ENCODE peak calls at places on chromosome 5, in four cellular contexts. L is spleen, F is A549, Y is heart left ventricle. I is an unnamed sample.

GRCh38 chr5:169762338-169763095 is 125.4 kb downstream of the DOCK2 start:
- DNase-seq in Y (no peak), L (no peak), F (no peak), I (no peak)

GRCh38 chr5:169913479-169913878 is 66.8 kb downstream of the INSYN2B start:
- DNase-seq in Y (no peak), F (no peak), L (no peak), I (no peak)

GRCh38 chr5:126124706-126125345 is 298.4 kb upstream of the GRAMD2B start:
- DNase-seq in F (peak; percentile 1), L (no peak), Y (no peak), I (no peak)

GRCh38 chr5:139374909-139375308 is 8.2 kb downstream of the SLC23A1 start:
- DNase-seq in L (peak; percentile 29), F (no peak), Y (no peak), I (no peak)

GRCh38 chr5:5198815-5199214 is 58.7 kb downstream of the ADAMTS16 start:
- DNase-seq in F (no peak), L (no peak), Y (no peak), I (no peak)

GRCh38 chr5:178994580-178995340 is at the start of gene GRM6:
- DNase-seq in Y (no peak), F (no peak), L (no peak), I (no peak)

GRCh38 chr5:160398806-160399205 is 1.0 kb downstream of the FAM200C start:
- DNase-seq in L (no peak), F (no peak), Y (no peak), I (no peak)

GRCh38 chr5:142295084-142295758 is 29.6 kb downstream of the SPRY4 start:
- DNase-seq in L (no peak), F (no peak), Y (peak; percentile 63), I (no peak)

GRCh38 chr5:135761746-135762145 is 72.7 kb upstream of the SLC25A48 start:
- DNase-seq in F (no peak), L (no peak), Y (no peak), I (no peak)

GRCh38 chr5:53481887-53482716 is 1.7 kb downstream of the FST start:
- DNase-seq in F (peak; percentile 66), L (peak; percentile 89), Y (peak; percentile 74), I (peak; percentile 57)

GRCh38 chr5:180104131-180104530 is 32.6 kb upstream of the RNF130 start:
- DNase-seq in F (no peak), Y (no peak), L (peak; percentile 18), I (no peak)

GRCh38 chr5:35857606-35858205 is 1.0 kb downstream of the IL7R start:
- DNase-seq in F (no peak), L (no peak), Y (no peak), I (no peak)

GRCh38 chr5:113612060-113612496 is 98.6 kb downstream of the YTHDC2 start:
- DNase-seq in Y (no peak), L (no peak), F (peak; percentile 41), I (no peak)

GRCh38 chr5:180119031-180119885 is 47.7 kb upstream of the RNF130 start:
- DNase-seq in L (peak; percentile 55), F (no peak), Y (no peak), I (no peak)

GRCh38 chr5:96809898-96810297 is 2.2 kb upstream of the ERAP1 start:
- DNase-seq in L (no peak), F (no peak), Y (peak; percentile 27), I (no peak)

DNA sequence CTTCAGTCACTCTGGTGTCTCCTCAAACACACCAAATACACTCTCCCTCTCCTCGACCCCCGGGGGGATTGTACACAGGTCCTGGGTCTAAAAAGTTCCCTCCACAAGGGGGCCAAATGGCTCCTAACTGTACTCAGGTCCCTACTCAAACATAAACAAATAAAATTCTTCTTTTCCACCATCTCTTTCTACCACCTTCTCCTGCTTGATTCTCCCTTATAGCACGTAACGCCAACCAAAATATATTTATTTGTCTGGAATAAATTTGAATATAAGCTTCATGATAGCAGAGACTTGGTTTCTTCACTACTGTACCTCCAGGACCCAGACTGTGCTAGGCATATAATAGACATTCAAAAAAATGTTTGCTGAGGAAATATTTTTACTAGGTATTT is 21.4 kb downstream of the ZNF608 start:
- DNase-seq in Y (no peak), L (no peak), F (no peak), I (no peak)
- TF ChIP-seq CTCF in Y (no peak), L (no peak), F (no peak), I (no peak)

DNA sequence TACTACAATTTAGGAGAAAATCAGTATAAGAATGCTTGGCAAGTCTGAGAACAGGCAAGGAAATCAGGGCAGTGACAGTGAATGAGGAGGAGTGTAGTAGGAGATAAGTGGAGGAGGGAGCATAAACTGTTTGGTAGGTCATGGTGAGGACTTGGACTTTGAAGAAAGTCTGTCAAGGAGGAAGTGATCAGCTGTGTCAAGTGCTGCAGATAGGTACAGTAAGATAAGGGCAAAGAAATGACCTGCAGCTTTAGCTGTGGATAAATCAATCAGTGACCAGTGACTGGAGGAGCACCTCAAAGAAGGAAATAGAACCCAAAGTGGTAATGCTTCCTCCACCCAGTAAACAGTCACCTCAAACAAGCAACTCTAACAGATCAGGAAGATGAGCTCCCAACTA is 106.3 kb downstream of the RAPGEF6 start:
- DNase-seq in F (no peak), Y (no peak), L (no peak), I (no peak)
- H3K4me3 ChIP-seq in F (no peak overlapping the region), Y (no peak overlapping the region), L (no peak overlapping the region), I (no peak overlapping the region)

DNA sequence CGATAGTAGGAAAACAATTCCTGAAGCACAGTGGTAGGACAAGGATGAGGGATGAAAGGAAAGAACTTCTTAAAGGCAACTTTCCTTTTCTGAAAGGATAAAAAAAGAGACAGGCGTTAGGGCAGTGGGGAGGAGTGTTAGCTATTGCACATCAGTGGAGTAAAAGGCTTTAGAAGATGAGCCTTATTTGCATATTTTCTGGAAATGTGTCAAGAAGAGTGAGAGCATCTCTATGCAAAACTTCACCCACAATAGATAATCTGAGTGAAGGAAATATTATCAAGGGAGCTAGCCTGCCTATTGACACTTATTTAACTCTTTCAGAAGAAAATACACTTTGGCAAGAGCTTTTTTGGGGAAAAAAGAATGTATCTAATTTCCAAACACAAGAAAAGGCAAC is 151.6 kb downstream of the MACIR start:
- DNase-seq in L (no peak), Y (no peak), F (no peak), I (no peak)
- TF ChIP-seq POLR2A in L (no peak), Y (no peak), F (no peak), I (no peak)

DNA sequence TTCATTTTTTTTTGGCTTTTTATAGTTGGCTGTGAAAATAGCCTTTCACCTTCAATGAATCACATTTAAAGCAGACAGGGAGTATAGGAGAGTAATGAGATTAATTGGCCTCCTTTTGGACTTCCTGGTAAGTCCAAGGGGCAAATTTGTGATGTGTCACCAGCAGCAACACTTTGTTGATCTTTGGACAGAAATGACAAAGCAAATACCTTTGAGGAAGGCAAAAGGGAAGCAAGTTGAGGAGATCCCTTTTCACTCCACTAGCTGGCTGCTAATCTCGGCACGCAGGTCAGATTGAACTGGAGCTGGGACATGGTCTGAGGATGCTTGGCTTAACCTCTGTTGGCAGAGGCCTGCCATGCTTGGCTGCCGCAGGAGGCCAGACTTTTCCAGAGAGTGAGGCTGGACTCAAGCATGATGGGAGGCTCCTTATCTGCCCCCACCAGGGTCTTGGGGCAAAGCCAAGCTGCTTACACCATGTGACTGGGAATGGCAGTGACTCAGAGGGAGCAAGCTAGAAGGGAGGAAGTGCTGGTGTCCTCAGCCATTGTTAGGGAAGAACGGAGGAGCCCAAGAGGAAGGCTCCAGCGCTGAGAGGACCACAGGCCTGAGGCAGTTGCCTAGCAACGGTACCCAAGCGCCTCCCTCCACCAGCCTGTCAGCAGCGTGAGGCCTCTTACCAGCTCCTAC is 174.5 kb upstream of the MAP1B start:
- DNase-seq in L (no peak), F (peak; percentile 81), Y (peak; percentile 63), I (no peak)
- TF ChIP-seq CTCF in L (no peak), F (no peak), Y (no peak), I (no peak)

GRCh38 chr5:15500326-15500958 is 462 bp downstream of the FBXL7 start:
- DNase-seq in F (peak; percentile 3), Y (peak; percentile 75), L (peak; percentile 75), I (peak; percentile 19)
- H3K4me3 ChIP-seq in F (peak overlapping the region; percentile 79), Y (peak overlapping the region; percentile 93), L (peak overlapping the region; percentile 38), I (peak overlapping the region; percentile 74)

GRCh38 chr5:33401482-33402390 is 39.0 kb upstream of the TARS1 start:
- DNase-seq in Y (no peak), F (no peak), L (no peak), I (no peak)
- TF ChIP-seq POLR2A in Y (no peak), F (no peak), L (no peak), I (no peak)

DNA sequence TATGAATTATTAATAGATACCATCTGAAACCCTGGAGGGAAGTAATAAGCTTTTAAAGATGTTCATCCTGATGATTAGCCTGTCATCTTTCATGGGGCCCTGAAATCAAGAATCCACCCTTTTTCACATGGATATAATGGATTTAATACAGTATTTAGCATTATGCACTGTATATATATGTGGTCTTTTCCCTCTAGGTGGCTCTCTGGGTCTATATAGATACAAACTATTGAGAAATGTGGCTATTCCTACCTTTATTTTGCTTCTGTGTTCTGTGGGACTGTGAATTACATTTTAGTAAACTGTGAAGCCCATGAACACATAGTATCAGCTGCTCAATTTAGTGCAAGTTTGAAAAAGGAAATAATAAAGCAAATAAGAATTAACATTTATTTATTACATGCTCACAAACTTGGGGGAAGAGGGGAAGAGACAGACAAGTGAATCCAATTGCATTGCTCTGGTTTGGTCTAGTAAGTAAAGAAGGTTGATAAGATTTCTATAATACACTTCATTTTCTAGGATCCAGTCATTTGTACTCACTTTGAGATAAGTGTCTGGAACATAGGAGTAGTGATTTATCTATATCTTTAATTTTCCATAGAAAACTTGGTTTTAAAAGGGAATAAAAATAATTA is 112.2 kb downstream of the SCAMP1 start:
- DNase-seq in L (no peak), Y (no peak), F (no peak), I (no peak)
- TF ChIP-seq CTCF in L (no peak), Y (peak; percentile 53), F (peak; percentile 54), I (no peak)

GRCh38 chr5:144230806-144231205 is 60.1 kb downstream of the KCTD16 start:
- DNase-seq in F (no peak), Y (no peak), L (no peak), I (no peak)
- H3K4me3 ChIP-seq in F (no peak overlapping the region), Y (no peak overlapping the region), L (no peak overlapping the region), I (no peak overlapping the region)

GRCh38 chr5:133051547-133052316 is at the start of gene HSPA4:
- DNase-seq in Y (peak; percentile 98), F (peak; percentile 97), L (peak; percentile 98), I (peak; percentile 98)
- TF ChIP-seq POLR2A in Y (peak; percentile 82), F (peak; percentile 75), L (peak; percentile 76), I (peak; percentile 95)

GRCh38 chr5:10091701-10092100 is 158.0 kb downstream of the ATPSCKMT start:
- DNase-seq in F (no peak), L (no peak), Y (no peak), I (no peak)

GRCh38 chr5:10090074-10090473 is 159.6 kb downstream of the ATPSCKMT start:
- DNase-seq in Y (no peak), L (no peak), F (no peak), I (no peak)
- TF ChIP-seq CTCF in Y (no peak), L (no peak), F (no peak), I (no peak)

I was measured in prostate gland.